ENCODE peak calls at places on chromosomes 3 and 15, in six cellular contexts. F is cardiac fibroblast, G is AG09309, U is ovary, T is left ventricle myocardium inferior, Y is GM12864. O is an unnamed sample.

GRCh38 chr3:133459400-133459799 is 59.5 kb downstream of the BFSP2 start:
- DNase-seq in F (no peak), G (no peak), U (no peak), T (peak; percentile 37), Y (no peak), O (no peak)

GRCh38 chr15:75694241-75695182 is 18.1 kb downstream of the CSPG4 start:
- DNase-seq in F (peak; percentile 97), G (peak; percentile 90), U (peak; percentile 86), T (peak; percentile 76), Y (no peak), O (peak; percentile 93)

GRCh38 chr3:124566701-124567100 is 163.6 kb upstream of the UMPS start:
- DNase-seq in F (no peak), G (no peak), U (no peak), T (no peak), Y (no peak), O (no peak)

GRCh38 chr15:57503051-57503702 is 88.5 kb upstream of the MYZAP start:
- DNase-seq in F (peak; percentile 10), G (no peak), U (no peak), T (no peak), Y (no peak), O (no peak)

GRCh38 chr3:15409239-15409638 is 18.1 kb downstream of the METTL6 start:
- DNase-seq in F (peak; percentile 69), G (no peak), U (no peak), T (no peak), Y (no peak), O (no peak)

GRCh38 chr3:63976166-63976861 is 47.0 kb downstream of the PSMD6 start:
- DNase-seq in F (peak; percentile 99), G (peak; percentile 93), U (no peak), T (no peak), Y (no peak), O (peak; percentile 92)

GRCh38 chr15:63079938-63080626 is 37.5 kb downstream of the TPM1 start:
- DNase-seq in F (peak; percentile 39), G (no peak), U (no peak), T (no peak), Y (no peak), O (no peak)

GRCh38 chr3:98945006-98945626 is 43.6 kb upstream of the DCBLD2 start:
- DNase-seq in F (peak; percentile 54), G (no peak), U (no peak), T (no peak), Y (no peak), O (no peak)

GRCh38 chr3:48989796-48990635 is at the start of gene P4HTM:
- DNase-seq in F (peak; percentile 92), G (peak; percentile 80), U (peak; percentile 92), T (peak; percentile 87), Y (peak; percentile 46), O (peak; percentile 87)
- TF ChIP-seq CTCF in F (peak; percentile 57), G (peak; percentile 56), U (peak; percentile 16), T (peak; percentile 51), Y (peak; percentile 14), O (peak; percentile 52)

GRCh38 chr15:41842229-41842628 is 3.6 kb downstream of the PLA2G4B start:
- DNase-seq in F (no peak), G (no peak), U (no peak), T (no peak), Y (no peak), O (no peak)

GRCh38 chr15:41840673-41841072 is 2.0 kb downstream of the PLA2G4B start:
- DNase-seq in F (no peak), G (no peak), U (no peak), T (no peak), Y (no peak), O (no peak)

GRCh38 chr15:41841131-41841530 is 2.5 kb downstream of the PLA2G4B start:
- DNase-seq in F (no peak), G (no peak), U (no peak), T (no peak), Y (no peak), O (no peak)

GRCh38 chr15:41838400-41838897 is at the start of gene PLA2G4B:
- DNase-seq in F (no peak), G (no peak), U (no peak), T (no peak), Y (no peak), O (no peak)

DNA sequence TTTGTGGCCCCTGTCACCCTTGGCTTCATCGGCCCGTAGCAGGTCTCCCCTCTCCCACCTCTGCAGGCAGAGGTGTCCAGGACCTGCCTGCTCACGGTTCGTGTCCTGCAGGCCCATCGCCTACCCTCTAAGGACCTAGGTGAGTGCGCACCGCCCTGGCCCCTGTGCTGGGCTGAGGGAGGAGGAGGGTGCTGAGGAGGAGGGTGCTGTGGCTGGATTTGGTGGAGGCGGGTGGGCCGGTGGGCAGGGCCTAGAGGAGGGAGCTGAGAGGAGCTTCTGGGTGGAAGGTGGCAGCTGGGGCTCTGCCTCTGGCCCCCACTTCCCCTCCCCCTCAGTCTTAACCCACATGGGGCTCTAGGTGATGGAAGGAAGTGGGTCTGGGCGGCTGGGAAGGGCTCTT is 1.4 kb downstream of the PLA2G4B start:
- DNase-seq in F (no peak), G (no peak), U (no peak), T (no peak), Y (no peak), O (no peak)
- TF ChIP-seq CTCF in F (no peak), G (no peak), U (no peak), T (no peak), Y (no peak), O (no peak)

GRCh38 chr3:45664558-45664957 is 24.6 kb upstream of the SACM1L start:
- DNase-seq in F (no peak), G (no peak), U (no peak), T (no peak), Y (no peak), O (no peak)

GRCh38 chr3:45660567-45660901 is 28.7 kb upstream of the SACM1L start:
- DNase-seq in F (no peak), G (no peak), U (no peak), T (no peak), Y (no peak), O (no peak)

GRCh38 chr3:45667569-45667967 is 21.6 kb upstream of the SACM1L start:
- DNase-seq in F (no peak), G (no peak), U (no peak), T (no peak), Y (no peak), O (no peak)

GRCh38 chr3:45666729-45667440 is 22.3 kb upstream of the SACM1L start:
- DNase-seq in F (peak; percentile 83), G (no peak), U (peak; percentile 40), T (peak; percentile 60), Y (no peak), O (no peak)

GRCh38 chr3:45665101-45665572 is 24.1 kb upstream of the SACM1L start:
- DNase-seq in F (peak; percentile 58), G (no peak), U (no peak), T (no peak), Y (no peak), O (no peak)
- TF ChIP-seq CTCF in F (peak; percentile 50), G (peak; percentile 31), U (no peak), T (peak; percentile 69), Y (peak; percentile 65), O (peak; percentile 45)

GRCh38 chr3:53160660-53161344 is at the start of gene PRKCD:
- DNase-seq in F (peak; percentile 81), G (peak; percentile 48), U (peak; percentile 89), T (peak; percentile 84), Y (no peak), O (peak; percentile 57)
- TF ChIP-seq CTCF in F (peak; percentile 51), G (peak; percentile 46), U (no peak), T (peak; percentile 66), Y (peak; percentile 77), O (peak; percentile 33)

GRCh38 chr3:60742606-60743145 is 508.6 kb downstream of the FHIT start:
- DNase-seq in F (peak; percentile 64), G (no peak), U (no peak), T (no peak), Y (no peak), O (no peak)
- TF ChIP-seq CTCF in F (peak; percentile 40), G (peak; percentile 60), U (no peak), T (peak; percentile 44), Y (no peak), O (peak; percentile 57)

GRCh38 chr3:18591120-18591519 is 166.0 kb upstream of the SATB1 start:
- DNase-seq in F (no peak), G (no peak), U (no peak), T (no peak), Y (no peak), O (no peak)

GRCh38 chr3:18597919-18598318 is 172.8 kb upstream of the SATB1 start:
- DNase-seq in F (no peak), G (no peak), U (no peak), T (no peak), Y (no peak), O (no peak)

DNA sequence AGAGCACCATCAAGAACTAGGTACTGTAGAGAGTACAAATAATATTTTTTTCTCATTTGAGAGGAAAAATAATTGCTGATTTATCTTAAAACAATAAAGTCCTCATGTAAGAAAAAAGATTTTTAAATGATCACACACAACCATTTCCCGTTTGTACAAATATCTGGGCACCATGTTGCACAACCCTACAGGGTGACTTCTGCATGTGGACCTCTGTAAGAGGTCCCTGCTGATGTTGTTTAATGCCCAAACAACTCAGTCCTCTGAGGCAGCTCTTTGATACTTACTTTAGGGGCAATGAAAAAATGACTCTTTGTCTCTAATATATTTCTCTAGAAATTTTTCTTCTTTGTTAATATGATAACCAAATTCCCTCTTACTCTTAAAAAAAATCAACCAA is 168.1 kb upstream of the SATB1 start:
- DNase-seq in F (no peak), G (no peak), U (no peak), T (no peak), Y (no peak), O (no peak)
- TF ChIP-seq CTCF in F (no peak), G (no peak), U (no peak), T (no peak), Y (no peak), O (no peak)

DNA sequence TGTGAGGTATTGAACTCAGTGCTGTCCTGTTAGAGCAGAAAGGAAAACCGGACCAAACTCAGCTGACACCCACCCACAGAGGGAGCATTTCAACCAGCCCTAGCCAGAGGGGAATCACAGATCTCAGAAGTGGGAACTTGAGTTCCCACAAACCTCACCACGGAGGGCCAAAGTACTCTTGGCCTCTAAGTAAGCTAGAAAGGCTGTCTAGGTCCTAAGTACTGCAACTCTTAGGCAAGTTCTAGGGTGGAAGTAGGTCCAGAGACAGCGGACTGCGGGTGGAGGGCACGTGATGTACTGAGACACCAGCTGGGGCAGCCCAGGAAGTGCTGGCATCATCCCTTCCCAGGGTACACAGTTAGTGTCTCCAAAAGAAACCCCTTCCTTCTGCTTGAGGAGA is 34.1 kb downstream of the EOMES start:
- DNase-seq in F (no peak), G (no peak), U (no peak), T (no peak), Y (no peak), O (no peak)
- TF ChIP-seq CTCF in F (no peak), G (no peak), U (no peak), T (no peak), Y (no peak), O (no peak)

GRCh38 chr15:90286678-90287077 is 21.2 kb downstream of the NGRN start:
- DNase-seq in F (peak; percentile 38), G (no peak), U (no peak), T (no peak), Y (no peak), O (no peak)
- TF ChIP-seq CTCF in F (no peak), G (peak; percentile 41), U (no peak), T (peak; percentile 52), Y (peak; percentile 53), O (peak; percentile 49)

DNA sequence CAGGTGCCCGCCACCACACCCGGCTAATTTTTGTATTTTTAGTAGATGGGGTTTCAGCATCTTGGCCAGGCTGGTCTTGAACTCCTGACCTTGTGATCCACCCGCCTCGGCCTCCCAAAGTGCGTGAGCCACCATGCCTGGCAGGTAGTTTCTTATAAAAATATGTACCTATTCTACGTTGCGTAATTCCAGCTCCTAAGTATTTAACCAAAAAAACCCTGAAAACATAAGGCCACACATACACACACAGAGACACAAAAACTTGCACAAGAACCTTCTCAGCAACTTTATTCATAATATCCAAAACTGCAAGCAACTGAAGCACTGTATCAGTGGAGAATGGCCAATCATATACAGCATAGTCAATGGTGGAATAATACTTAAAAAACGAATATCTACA is 5.3 kb downstream of the RNF168 start:
- DNase-seq in F (no peak), G (no peak), U (no peak), T (no peak), Y (no peak), O (no peak)
- TF ChIP-seq CTCF in F (no peak), G (no peak), U (no peak), T (no peak), Y (no peak), O (no peak)

O was measured in astrocyte of the cerebellum.